ENCODE peak calls at places on chromosomes 6 and 20, in ten cellular contexts. P, K, V, Y, T, I, N, L, Q and X are unnamed samples.

GRCh38 chr6:128725271-128726233 is 157.4 kb upstream of the LAMA2 start:
- DNase-seq in P (peak; percentile 66), K (peak; percentile 8), V (no peak), Y (no peak), T (peak; percentile 16), I (no peak), N (no peak), L (peak; percentile 84), Q (no peak), X (no peak)

GRCh38 chr20:50089787-50090177 is 23.2 kb downstream of the UBE2V1 start:
- DNase-seq in P (no peak), K (no peak), V (no peak), Y (no peak), T (no peak), I (no peak), N (no peak), L (no peak), Q (no peak), X (no peak)

GRCh38 chr6:148328876-148329567 is 13.6 kb upstream of the SASH1 start:
- DNase-seq in P (no peak), K (no peak), V (no peak), Y (no peak), T (no peak), I (no peak), N (no peak), L (no peak), Q (no peak), X (no peak)

GRCh38 chr20:50776122-50776795 is 18.6 kb upstream of the BCAS4 start:
- DNase-seq in P (no peak), K (no peak), V (no peak), Y (no peak), T (no peak), I (peak; percentile 26), N (no peak), L (no peak), Q (no peak), X (no peak)

GRCh38 chr6:84657486-84657885 is 106.9 kb downstream of the TBX18 start:
- DNase-seq in P (peak; percentile 58), K (no peak), V (no peak), Y (no peak), T (no peak), I (no peak), N (no peak), L (no peak), Q (no peak), X (no peak)

GRCh38 chr6:89694428-89694827 is 55.9 kb upstream of the LYRM2 start:
- DNase-seq in P (no peak), K (no peak), V (no peak), Y (no peak), T (no peak), I (no peak), N (no peak), L (no peak), Q (no peak), X (no peak)

GRCh38 chr20:25360631-25361286 is 29.9 kb downstream of the ABHD12 start:
- DNase-seq in P (peak; percentile 59), K (no peak), V (no peak), Y (no peak), T (no peak), I (no peak), N (no peak), L (no peak), Q (no peak), X (no peak)

GRCh38 chr6:134516582-134516981 is 198.7 kb upstream of the SGK1 start:
- DNase-seq in P (no peak), K (no peak), V (no peak), Y (no peak), T (no peak), I (no peak), N (no peak), L (no peak), Q (no peak), X (no peak)

GRCh38 chr20:25066386-25066785 is 8.4 kb upstream of the ACSS1 start:
- DNase-seq in P (no peak), K (no peak), V (no peak), Y (no peak), T (no peak), I (no peak), N (no peak), L (no peak), Q (peak; percentile 38), X (no peak)

GRCh38 chr6:151494235-151494950 is 576 bp downstream of the CCDC170 start:
- DNase-seq in P (peak; percentile 55), K (no peak), V (no peak), Y (no peak), T (peak; percentile 52), I (peak; percentile 81), N (peak; percentile 71), L (no peak), Q (no peak), X (no peak)

GRCh38 chr20:3705970-3706739 is 6.2 kb downstream of the SIGLEC1 start:
- DNase-seq in P (no peak), K (no peak), V (no peak), Y (no peak), T (no peak), I (no peak), N (no peak), L (no peak), Q (no peak), X (no peak)

GRCh38 chr6:37507690-37508421 is 8.2 kb upstream of the CCDC167 start:
- DNase-seq in P (no peak), K (no peak), V (no peak), Y (no peak), T (peak; percentile 64), I (no peak), N (no peak), L (no peak), Q (peak; percentile 11), X (no peak)

GRCh38 chr20:39853664-39854063 is 835.4 kb downstream of the MAFB start:
- DNase-seq in P (peak; percentile 82), K (peak; percentile 42), V (no peak), Y (peak; percentile 50), T (no peak), I (no peak), N (no peak), L (no peak), Q (no peak), X (peak; percentile 64)

GRCh38 chr6:134324766-134325165 is 6.9 kb upstream of the SGK1 start:
- DNase-seq in P (no peak), K (no peak), V (no peak), Y (no peak), T (no peak), I (no peak), N (no peak), L (no peak), Q (no peak), X (no peak)

GRCh38 chr6:102493485-102493884 is 1100.0 kb downstream of the GRIK2 start:
- DNase-seq in P (no peak), K (no peak), V (no peak), Y (no peak), T (no peak), I (no peak), N (no peak), L (no peak), Q (no peak), X (no peak)

GRCh38 chr6:140001851-140002301 is 627.4 kb upstream of the CITED2 start:
- DNase-seq in P (no peak), K (no peak), V (no peak), Y (peak; percentile 55), T (no peak), I (no peak), N (no peak), L (no peak), Q (no peak), X (peak; percentile 61)

GRCh38 chr6:169287675-169288074 is 34.0 kb upstream of the THBS2 start:
- DNase-seq in P (no peak), K (no peak), V (no peak), Y (no peak), T (no peak), I (no peak), N (no peak), L (no peak), Q (no peak), X (no peak)

GRCh38 chr6:54770328-54770727 is 76.2 kb upstream of the FAM83B start:
- DNase-seq in P (no peak), K (no peak), V (no peak), Y (no peak), T (no peak), I (no peak), N (no peak), L (no peak), Q (no peak), X (no peak)

GRCh38 chr20:32316667-32317066 is 39.2 kb downstream of the KIF3B start:
- DNase-seq in P (peak; percentile 74), K (no peak), V (no peak), Y (no peak), T (no peak), I (no peak), N (no peak), L (peak; percentile 15), Q (no peak), X (no peak)

GRCh38 chr20:23666189-23666588 is 22.6 kb downstream of the CST4 start:
- DNase-seq in P (peak; percentile 36), K (no peak), V (no peak), Y (no peak), T (no peak), I (no peak), N (no peak), L (no peak), Q (no peak), X (no peak)

GRCh38 chr6:91731939-91732338 is 1145.1 kb upstream of the MAP3K7 start:
- DNase-seq in P (no peak), K (no peak), V (no peak), Y (no peak), T (no peak), I (no peak), N (no peak), L (no peak), Q (no peak), X (no peak)

GRCh38 chr6:22108199-22108598 is 188.6 kb downstream of the PRL start:
- DNase-seq in P (no peak), K (no peak), V (no peak), Y (peak; percentile 9), T (no peak), I (no peak), N (peak; percentile 41), L (peak; percentile 47), Q (no peak), X (no peak)

GRCh38 chr6:4480788-4481725 is 295.1 kb upstream of the CDYL start:
- DNase-seq in P (no peak), K (no peak), V (no peak), Y (no peak), T (no peak), I (no peak), N (no peak), L (no peak), Q (no peak), X (no peak)

GRCh38 chr20:25563362-25563761 is 22.0 kb downstream of the NINL start:
- DNase-seq in P (no peak), K (no peak), V (no peak), Y (no peak), T (no peak), I (no peak), N (no peak), L (no peak), Q (no peak), X (no peak)